ENCODE peak calls at places on chromosomes 5 and 9, in six cellular contexts. V, K, P, F, E and S are unnamed samples.

GRCh38 chr9:73565833-73566465 is 414.3 kb downstream of the ANXA1 start:
- DNase-seq in V (peak; percentile 57), K (peak; percentile 54), E (peak; percentile 31), F (no peak), P (no peak), S (no peak)

GRCh38 chr9:575139-575538 is 266.4 kb upstream of the DMRT1 start:
- DNase-seq in K (no peak), F (no peak), P (no peak), E (no peak), V (no peak), S (no peak)

GRCh38 chr9:74777136-74777879 is 110.4 kb downstream of the TRPM6 start:
- DNase-seq in P (peak; percentile 55), E (peak; percentile 54), V (peak; percentile 26), K (peak; percentile 70), F (peak; percentile 5), S (peak; percentile 52)

GRCh38 chr5:146595088-146595487 is 79.1 kb upstream of the GPR151 start:
- DNase-seq in V (no peak), E (no peak), K (no peak), P (no peak), F (no peak), S (peak; percentile 16)

GRCh38 chr5:149152317-149152746 is 11.0 kb downstream of the ABLIM3 start:
- DNase-seq in F (no peak), P (no peak), K (no peak), V (peak; percentile 59), E (no peak), S (no peak)

GRCh38 chr5:126108505-126108904 is 314.7 kb upstream of the GRAMD2B start:
- DNase-seq in E (no peak), F (no peak), V (no peak), P (no peak), K (no peak), S (no peak)

GRCh38 chr5:146059349-146060220 is 45.8 kb downstream of the PLAC8L1 start:
- DNase-seq in K (peak; percentile 66), F (no peak), P (no peak), V (no peak), E (no peak), S (no peak)

GRCh38 chr9:88583901-88584596 is 49.1 kb downstream of the NXNL2 start:
- DNase-seq in E (no peak), V (no peak), P (no peak), F (no peak), K (no peak), S (no peak)

GRCh38 chr9:126663661-126664072 is 49.9 kb downstream of the LMX1B start:
- DNase-seq in V (no peak), E (no peak), F (no peak), P (no peak), K (peak; percentile 65), S (no peak)

GRCh38 chr9:122058707-122059106 is 34.4 kb downstream of the TTLL11 start:
- DNase-seq in V (no peak), P (no peak), K (no peak), F (no peak), E (no peak), S (no peak)

GRCh38 chr9:73780916-73781315 is 629.3 kb downstream of the ANXA1 start:
- DNase-seq in V (peak; percentile 82), F (no peak), P (no peak), K (no peak), E (no peak), S (no peak)

GRCh38 chr5:16975950-16976624 is 40.0 kb upstream of the MYO10 start:
- DNase-seq in E (no peak), P (no peak), V (no peak), F (no peak), K (no peak), S (no peak)

GRCh38 chr5:81779125-81779934 is 28.4 kb upstream of the SSBP2 start:
- DNase-seq in P (peak; percentile 61), V (peak; percentile 40), F (no peak), E (no peak), K (peak; percentile 83), S (no peak)

GRCh38 chr5:176817369-176817841 is 7.0 kb downstream of the UNC5A start:
- DNase-seq in P (no peak), V (no peak), K (no peak), F (no peak), E (peak; percentile 76), S (peak; percentile 90)

GRCh38 chr9:105146677-105147076 is 97.8 kb upstream of the SLC44A1 start:
- DNase-seq in V (no peak), P (no peak), E (no peak), F (no peak), K (no peak), S (no peak)

GRCh38 chr5:135343417-135343816 is 55.6 kb downstream of the MACROH2A1 start:
- DNase-seq in E (no peak), P (no peak), V (no peak), K (no peak), F (no peak), S (no peak)

GRCh38 chr5:171481791-171482536 is 62.5 kb downstream of the FGF18 start:
- DNase-seq in K (peak; percentile 69), F (no peak), E (no peak), P (no peak), V (no peak), S (no peak)

GRCh38 chr5:169121631-169122420 is 179.1 kb downstream of the SLIT3 start:
- DNase-seq in V (no peak), F (no peak), P (no peak), E (no peak), K (no peak), S (no peak)

GRCh38 chr9:133604214-133604613 is 5.0 kb downstream of the FAM163B start:
- DNase-seq in K (no peak), P (no peak), E (no peak), F (no peak), V (no peak), S (peak; percentile 40)

GRCh38 chr5:4699592-4699991 is 440.5 kb upstream of the ADAMTS16 start:
- DNase-seq in V (no peak), P (peak; percentile 49), F (no peak), E (no peak), K (no peak), S (no peak)

GRCh38 chr5:135149229-135149955 is 115.4 kb upstream of the PITX1 start:
- DNase-seq in F (no peak), K (no peak), P (no peak), E (no peak), V (no peak), S (no peak)

GRCh38 chr9:83030391-83031107 is 32.4 kb downstream of the RASEF start:
- DNase-seq in F (no peak), K (no peak), P (no peak), V (no peak), E (no peak), S (no peak)

GRCh38 chr9:134967547-134967930 is 49.8 kb upstream of the FCN1 start:
- DNase-seq in F (no peak), K (peak; percentile 59), P (no peak), E (no peak), V (no peak), S (no peak)

GRCh38 chr9:85484235-85484634 is 257.5 kb downstream of the AGTPBP1 start:
- DNase-seq in E (no peak), F (no peak), K (no peak), P (no peak), V (no peak), S (no peak)

GRCh38 chr9:8649157-8649556 is 849.6 kb upstream of the DMAC1 start:
- DNase-seq in K (no peak), F (no peak), E (no peak), V (no peak), P (no peak), S (no peak)

GRCh38 chr9:23438299-23438907 is 387.6 kb downstream of the ELAVL2 start:
- DNase-seq in F (no peak), K (no peak), E (no peak), P (no peak), V (no peak), S (no peak)

GRCh38 chr5:96124589-96124988 is 162.9 kb upstream of the ELL2 start:
- DNase-seq in P (no peak), F (no peak), E (no peak), K (no peak), V (no peak), S (no peak)

GRCh38 chr5:76819851-76820280 is 1.0 kb downstream of the F2RL1 start:
- DNase-seq in V (no peak), F (no peak), P (no peak), E (no peak), K (peak; percentile 51), S (no peak)

GRCh38 chr5:153749941-153750340 is 259.5 kb downstream of the GRIA1 start:
- DNase-seq in K (no peak), V (no peak), E (no peak), F (no peak), P (no peak), S (no peak)

GRCh38 chr9:70352356-70352755 is 62.1 kb downstream of the KLF9 start:
- DNase-seq in P (no peak), F (no peak), K (no peak), E (no peak), V (no peak), S (no peak)

GRCh38 chr5:66358741-66359140 is 214.6 kb downstream of the SREK1 start:
- DNase-seq in V (no peak), E (no peak), P (no peak), K (no peak), F (no peak), S (no peak)

GRCh38 chr5:13408616-13409015 is 535.9 kb downstream of the DNAH5 start:
- DNase-seq in K (no peak), F (no peak), P (no peak), V (no peak), E (no peak), S (no peak)